ENCODE peak calls at places on chromosomes 11 and 22, in seven cellular contexts. J, O, D, I, T, H and X are unnamed samples.

GRCh38 chr11:58926251-58926650 is 13.0 kb upstream of the GLYATL1 start:
- DNase-seq in D (no peak), J (no peak), I (no peak), T (no peak), O (no peak), H (no peak), X (no peak)

GRCh38 chr22:16717699-16718558 is 107.3 kb downstream of the XKR3 start:
- DNase-seq in T (no peak), J (no peak), I (no peak), O (no peak), H (no peak), D (no peak), X (no peak)

GRCh38 chr22:45223304-45224117 is 17.2 kb downstream of the KIAA0930 start:
- DNase-seq in O (no peak), T (no peak), J (no peak), D (no peak), H (no peak), I (no peak), X (no peak)

GRCh38 chr11:67307545-67308001 is 4.2 kb downstream of the SSH3 start:
- DNase-seq in H (no peak), T (no peak), D (no peak), O (no peak), I (peak; percentile 56), J (no peak), X (no peak)

GRCh38 chr11:35303596-35304392 is 115.6 kb downstream of the SLC1A2 start:
- DNase-seq in O (no peak), I (peak; percentile 70), H (no peak), D (no peak), T (peak; percentile 71), J (peak; percentile 92), X (peak; percentile 54)

GRCh38 chr11:113286509-113287497 is 27.6 kb upstream of the TTC12 start:
- DNase-seq in D (no peak), J (no peak), O (no peak), T (no peak), I (no peak), H (no peak), X (no peak)

GRCh38 chr11:128476729-128477128 is 110.6 kb downstream of the ETS1 start:
- DNase-seq in D (peak; percentile 60), J (no peak), T (no peak), O (no peak), H (peak; percentile 72), I (no peak), X (no peak)

GRCh38 chr11:77207019-77207485 is 79.0 kb downstream of the MYO7A start:
- DNase-seq in H (no peak), T (no peak), J (no peak), I (peak; percentile 60), O (no peak), D (peak; percentile 8), X (no peak)

GRCh38 chr11:65078151-65078550 is 5.7 kb downstream of the CDCA5 start:
- DNase-seq in I (peak; percentile 78), O (peak; percentile 42), J (no peak), T (no peak), H (peak; percentile 60), D (peak; percentile 78), X (peak; percentile 78)

GRCh38 chr11:126476256-126476970 is 120.9 kb downstream of the ST3GAL4 start:
- DNase-seq in D (no peak), H (no peak), O (no peak), J (no peak), I (no peak), T (no peak), X (no peak)

GRCh38 chr22:24156146-24156914 is 25.0 kb upstream of the SUSD2 start:
- DNase-seq in D (peak; percentile 72), J (no peak), I (peak; percentile 82), H (peak; percentile 89), T (no peak), O (peak; percentile 42), X (peak; percentile 12)

GRCh38 chr11:64607381-64608259 is 16.6 kb downstream of the SLC22A12 start:
- DNase-seq in T (peak; percentile 22), J (peak; percentile 62), H (no peak), D (no peak), O (no peak), I (no peak), X (no peak)

GRCh38 chr11:76656571-76657081 is 13.9 kb downstream of the LRRC32 start:
- DNase-seq in O (no peak), T (no peak), I (peak; percentile 33), J (no peak), H (no peak), D (no peak), X (no peak)

GRCh38 chr11:21556936-21557335 is 635.9 kb upstream of the ANO5 start:
- DNase-seq in T (no peak), O (no peak), I (no peak), D (no peak), J (no peak), H (no peak), X (no peak)